ENCODE peak calls at places on chromosomes 7 and 10, in five cellular contexts. P, R, V, Q and F are unnamed samples.

GRCh38 chr10:106355450-106355849 is 809.1 kb downstream of the SORCS1 start:
- DNase-seq in P (no peak), R (no peak), V (peak), Q (no peak), F (no peak)

GRCh38 chr10:132693676-132694075 is 92.3 kb downstream of the NKX6-2 start:
- DNase-seq in Q (no peak), P (no peak), R (no peak), V (no peak), F (no peak)

GRCh38 chr7:131106681-131107342 is 220.9 kb upstream of the MKLN1 start:
- DNase-seq in P (no peak), R (no peak), V (peak), Q (peak), F (peak)

GRCh38 chr7:63521-64021 is 128.8 kb upstream of the FAM20C start:
- DNase-seq in Q (peak), P (peak), R (no peak), V (no peak), F (peak)

GRCh38 chr10:114026189-114027040 is 17.3 kb upstream of the ADRB1 start:
- DNase-seq in Q (no peak), V (no peak), R (no peak), P (no peak), F (no peak)

GRCh38 chr7:38409524-38409923 is 136.1 kb upstream of the TARP start:
- DNase-seq in R (no peak), Q (peak), V (no peak), P (no peak), F (peak)

GRCh38 chr10:131212763-131213325 is 98.7 kb downstream of the TCERG1L start:
- DNase-seq in Q (no peak), V (no peak), R (no peak), P (no peak), F (no peak)

GRCh38 chr7:8105449-8106095 is 137.0 kb downstream of the GLCCI1 start:
- DNase-seq in R (no peak), V (no peak), P (no peak), Q (no peak), F (no peak)

GRCh38 chr7:21261627-21262564 is 166.0 kb upstream of the SP4 start:
- DNase-seq in Q (peak), R (no peak), V (peak), P (peak), F (no peak)

GRCh38 chr10:89001024-89001423 is 10.4 kb downstream of the FAS start:
- DNase-seq in V (no peak), P (no peak), Q (no peak), R (no peak), F (no peak)

GRCh38 chr10:100186813-100187212 is 984 bp upstream of the ERLIN1 start:
- DNase-seq in V (peak), Q (no peak), R (no peak), P (no peak), F (peak)

GRCh38 chr7:125529237-125529636 is 599.6 kb upstream of the POT1 start:
- DNase-seq in V (no peak), R (no peak), Q (no peak), P (no peak), F (no peak)